ENCODE peak calls at places on chromosome 13, in five cellular contexts. Y is lower lobe of right lung; K is CD8-positive, alpha-beta T cell; N is K562; P is dorsolateral prefrontal cortex. R is an unnamed sample.
A peak's percentile ranks its signal among the peaks of the same experiment; 100 is the strongest.

GRCh38 chr13:36907801-36908200 is 12.2 kb downstream of the SMAD9 start:
- DNase-seq in Y (no peak), K (no peak), N (no peak), P (no peak), R (no peak)

GRCh38 chr13:21465710-21466160 is 6.6 kb upstream of the ZDHHC20 start:
- DNase-seq in Y (peak; percentile 54), K (no peak), N (no peak), P (no peak), R (no peak)

GRCh38 chr13:72960541-72960940 is 98.3 kb upstream of the KLF5 start:
- DNase-seq in Y (no peak), K (no peak), N (no peak), P (no peak), R (no peak)

GRCh38 chr13:51844862-51845573 is at the start of gene TMEM272:
- DNase-seq in Y (peak; percentile 64), K (peak; percentile 57), N (peak; percentile 82), P (peak; percentile 42), R (no peak)

GRCh38 chr13:36193151-36193855 is 21.1 kb downstream of the SOHLH2 start:
- DNase-seq in Y (no peak), K (no peak), N (no peak), P (no peak), R (peak; percentile 49)

GRCh38 chr13:101576452-101576851 is 124.0 kb downstream of the ITGBL1 start:
- DNase-seq in Y (no peak), K (no peak), N (no peak), P (no peak), R (no peak)

GRCh38 chr13:110044521-110045200 is 258.3 kb upstream of the IRS2 start:
- DNase-seq in Y (no peak), K (no peak), N (no peak), P (no peak), R (no peak)

GRCh38 chr13:107553838-107554237 is 661.5 kb downstream of the LIG4 start:
- DNase-seq in Y (no peak), K (no peak), N (no peak), P (no peak), R (no peak)

DNA sequence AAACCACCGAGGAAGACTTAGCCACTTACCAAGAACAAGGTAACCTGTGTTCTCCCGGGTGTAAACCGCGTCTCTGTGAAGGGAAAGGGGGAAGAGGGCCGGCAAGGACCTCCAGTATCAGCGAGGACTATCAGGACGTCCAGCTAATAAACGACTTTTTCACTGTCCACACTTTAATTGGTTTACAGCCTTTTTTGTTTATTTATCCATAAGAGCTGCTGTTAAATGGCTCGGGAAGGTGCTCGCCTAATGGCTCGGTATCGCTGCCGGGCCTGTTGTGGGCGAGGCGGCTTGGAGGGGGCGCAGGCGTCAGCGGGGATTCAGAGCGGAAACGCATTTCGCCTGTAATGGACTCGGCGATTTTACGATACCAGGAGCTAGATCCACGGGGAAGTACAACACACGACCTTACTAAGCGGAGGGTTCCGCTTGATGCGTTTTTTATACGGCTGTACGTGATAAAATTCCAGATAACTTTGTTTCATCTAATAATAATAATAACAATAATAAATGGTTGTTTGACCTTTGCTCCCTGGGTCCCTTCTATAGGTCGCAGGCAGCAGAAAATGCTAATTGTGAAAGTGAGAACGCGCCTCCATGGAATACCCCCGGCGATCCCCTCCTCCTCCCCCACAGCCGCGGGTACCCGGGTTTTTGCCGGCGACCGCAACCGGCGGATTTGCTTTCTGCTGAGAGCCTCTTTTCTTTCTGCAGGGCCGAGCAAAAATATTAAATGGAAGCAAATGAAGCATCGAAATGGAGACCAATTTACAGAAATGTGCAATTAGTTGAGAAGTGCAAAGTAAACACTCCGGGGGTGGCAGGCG is 2.5 kb upstream of the PDX1 start:
- DNase-seq in Y (no peak), K (no peak), N (no peak), P (no peak), R (no peak)
- H3K4me3 ChIP-seq in Y (no peak overlapping the region), K (no peak overlapping the region), N (no peak overlapping the region), P (no peak overlapping the region), R (no peak overlapping the region)

DNA sequence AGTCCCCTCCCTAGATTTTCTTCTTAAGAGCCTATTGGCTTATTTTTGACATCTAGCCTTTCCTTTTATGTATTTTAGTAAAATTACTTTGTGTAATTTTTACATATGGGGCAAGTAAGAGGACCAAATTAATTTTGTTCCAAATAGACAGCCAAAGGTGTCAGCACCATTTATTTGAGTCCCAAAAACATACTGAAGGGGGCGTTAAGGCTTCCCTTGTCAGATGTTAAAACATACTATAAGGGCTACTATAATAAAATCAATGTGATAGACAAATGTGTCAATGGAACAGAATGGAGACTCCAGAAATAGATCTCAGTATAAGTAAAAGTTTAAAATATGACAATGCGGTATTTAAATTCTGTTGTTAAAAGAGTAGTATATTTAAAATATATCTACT is 133.6 kb downstream of the MTUS2 start:
- DNase-seq in Y (no peak), K (no peak), N (no peak), P (no peak), R (no peak)
- TF ChIP-seq CTCF in Y (no peak), K (no peak), N (no peak), P (no peak), R (no peak)

GRCh38 chr13:78600317-78600899 is 2.9 kb downstream of the POU4F1 start:
- DNase-seq in Y (no peak), K (no peak), N (no peak), P (no peak), R (no peak)
- H3K4me3 ChIP-seq in Y (no peak overlapping the region), K (no peak overlapping the region), N (no peak overlapping the region), P (no peak overlapping the region), R (no peak overlapping the region)

GRCh38 chr13:45683701-45684100 is 18.4 kb upstream of the CBY2 start:
- DNase-seq in Y (no peak), K (no peak), N (no peak), P (no peak), R (no peak)
- TF ChIP-seq CTCF in Y (no peak), K (no peak), N (peak; percentile 19), P (no peak), R (peak; percentile 28)

GRCh38 chr13:67228031-67228430 is 2.1 kb downstream of the PCDH9 start:
- DNase-seq in Y (no peak), K (no peak), N (no peak), P (no peak), R (no peak)
- H3K4me3 ChIP-seq in Y (peak overlapping the region; percentile 82), K (no peak overlapping the region), N (no peak overlapping the region), P (peak overlapping the region; percentile 81), R (peak overlapping the region; percentile 86)

GRCh38 chr13:60134376-60134775 is 29.4 kb downstream of the DIAPH3 start:
- DNase-seq in Y (no peak), K (no peak), N (no peak), P (no peak), R (no peak)
- TF ChIP-seq CTCF in Y (no peak), K (no peak), N (no peak), P (no peak), R (peak; percentile 50)